ENCODE peak calls at places on chromosome 21, in nine cellular contexts. J, K, S, Z, B, X, D, V and M are unnamed samples.
A peak's percentile ranks its signal among the peaks of the same experiment; 100 is the strongest.

GRCh38 chr21:27769763-27770162 is 802.9 kb upstream of the ADAMTS5 start:
- DNase-seq in J (no peak), K (no peak), S (no peak), Z (peak; percentile 43), B (no peak), X (no peak), D (no peak), V (no peak), M (no peak)

GRCh38 chr21:36553406-36553805 is 73.5 kb upstream of the CLDN14 start:
- DNase-seq in J (peak; percentile 35), K (no peak), S (no peak), Z (no peak), B (no peak), X (no peak), D (no peak), V (peak; percentile 53), M (no peak)

GRCh38 chr21:22657786-22658185 is 1659.6 kb downstream of the NCAM2 start:
- DNase-seq in J (no peak), K (no peak), S (no peak), Z (no peak), B (no peak), X (no peak), D (no peak), V (no peak), M (no peak)

GRCh38 chr21:14259669-14260458 is 43.9 kb downstream of the RBM11 start:
- DNase-seq in J (no peak), K (no peak), S (no peak), Z (peak; percentile 68), B (peak; percentile 28), X (no peak), D (no peak), V (no peak), M (no peak)

GRCh38 chr21:28521932-28522826 is 470.5 kb downstream of the LTN1 start:
- DNase-seq in J (no peak), K (no peak), S (peak; percentile 30), Z (peak; percentile 60), B (peak; percentile 33), X (no peak), D (peak; percentile 22), V (no peak), M (peak; percentile 67)

GRCh38 chr21:22885079-22885478 is 1886.9 kb downstream of the NCAM2 start:
- DNase-seq in J (no peak), K (no peak), S (no peak), Z (no peak), B (no peak), X (no peak), D (no peak), V (no peak), M (no peak)

GRCh38 chr21:35528109-35529042 is 479.3 kb upstream of the RUNX1 start:
- DNase-seq in J (no peak), K (peak; percentile 47), S (no peak), Z (peak; percentile 32), B (no peak), X (peak; percentile 41), D (no peak), V (no peak), M (no peak)

GRCh38 chr21:35226960-35227741 is 178.0 kb upstream of the RUNX1 start:
- DNase-seq in J (no peak), K (peak; percentile 66), S (no peak), Z (no peak), B (no peak), X (no peak), D (no peak), V (no peak), M (no peak)

GRCh38 chr21:37467082-37467481 is 100.5 kb downstream of the DYRK1A start:
- DNase-seq in J (no peak), K (no peak), S (no peak), Z (no peak), B (no peak), X (no peak), D (no peak), V (no peak), M (no peak)

GRCh38 chr21:17818158-17819113 is 720 bp downstream of the C21orf91 start:
- DNase-seq in J (peak; percentile 81), K (peak; percentile 58), S (peak; percentile 46), Z (peak; percentile 38), B (peak; percentile 40), X (peak; percentile 45), D (peak; percentile 50), V (peak; percentile 74), M (peak; percentile 42)

GRCh38 chr21:36841866-36842265 is 124.6 kb downstream of the HLCS start:
- DNase-seq in J (no peak), K (no peak), S (no peak), Z (no peak), B (peak; percentile 28), X (no peak), D (no peak), V (no peak), M (no peak)

GRCh38 chr21:16455526-16455925 is 725.7 kb downstream of the USP25 start:
- DNase-seq in J (no peak), K (no peak), S (no peak), Z (no peak), B (peak; percentile 57), X (no peak), D (no peak), V (no peak), M (no peak)

GRCh38 chr21:16457498-16457897 is 727.7 kb downstream of the USP25 start:
- DNase-seq in J (no peak), K (no peak), S (no peak), Z (no peak), B (no peak), X (no peak), D (no peak), V (no peak), M (no peak)

GRCh38 chr21:16455978-16456377 is 726.2 kb downstream of the USP25 start:
- DNase-seq in J (no peak), K (no peak), S (no peak), Z (no peak), B (peak; percentile 88), X (no peak), D (no peak), V (no peak), M (no peak)

GRCh38 chr21:16454371-16454770 is 724.6 kb downstream of the USP25 start:
- DNase-seq in J (no peak), K (no peak), S (no peak), Z (peak; percentile 51), B (peak; percentile 16), X (no peak), D (no peak), V (no peak), M (no peak)
- TF ChIP-seq CTCF in J (no peak), K (no peak), S (peak; percentile 49), Z (peak; percentile 51), B (peak; percentile 11), X (peak; percentile 53), D (no peak), V (peak; percentile 47), M (peak; percentile 55)

GRCh38 chr21:41410767-41411448 is 15.1 kb upstream of the MX1 start:
- DNase-seq in J (no peak), K (no peak), S (no peak), Z (no peak), B (no peak), X (peak; percentile 49), D (no peak), V (no peak), M (no peak)

GRCh38 chr21:41410361-41410760 is 15.7 kb upstream of the MX1 start:
- DNase-seq in J (no peak), K (no peak), S (no peak), Z (no peak), B (peak; percentile 6), X (no peak), D (no peak), V (no peak), M (no peak)

GRCh38 chr21:41407541-41408460 is 18.2 kb upstream of the MX1 start:
- DNase-seq in J (no peak), K (no peak), S (peak; percentile 9), Z (no peak), B (no peak), X (no peak), D (no peak), V (no peak), M (no peak)

GRCh38 chr21:41406340-41406739 is 19.7 kb upstream of the MX1 start:
- DNase-seq in J (no peak), K (no peak), S (peak; percentile 3), Z (peak; percentile 13), B (no peak), X (no peak), D (no peak), V (no peak), M (no peak)

GRCh38 chr21:41411449-41412089 is 14.5 kb upstream of the MX1 start:
- DNase-seq in J (peak; percentile 60), K (no peak), S (no peak), Z (peak; percentile 25), B (no peak), X (peak; percentile 56), D (no peak), V (no peak), M (no peak)
- TF ChIP-seq CTCF in J (peak; percentile 38), K (peak; percentile 20), S (peak; percentile 57), Z (peak; percentile 16), B (no peak), X (peak; percentile 19), D (no peak), V (peak; percentile 45), M (no peak)

GRCh38 chr21:39096754-39097153 is 86.5 kb downstream of the PSMG1 start:
- DNase-seq in J (peak; percentile 73), K (no peak), S (peak; percentile 66), Z (no peak), B (no peak), X (no peak), D (no peak), V (no peak), M (no peak)

GRCh38 chr21:39094087-39094785 is 89.0 kb downstream of the PSMG1 start:
- DNase-seq in J (no peak), K (no peak), S (no peak), Z (no peak), B (no peak), X (no peak), D (no peak), V (no peak), M (no peak)

GRCh38 chr21:39094847-39095525 is 88.3 kb downstream of the PSMG1 start:
- DNase-seq in J (no peak), K (no peak), S (no peak), Z (peak; percentile 97), B (peak; percentile 95), X (no peak), D (no peak), V (no peak), M (no peak)

GRCh38 chr21:39097335-39097861 is 85.9 kb downstream of the PSMG1 start:
- DNase-seq in J (no peak), K (no peak), S (no peak), Z (no peak), B (no peak), X (peak; percentile 58), D (no peak), V (no peak), M (no peak)

DNA sequence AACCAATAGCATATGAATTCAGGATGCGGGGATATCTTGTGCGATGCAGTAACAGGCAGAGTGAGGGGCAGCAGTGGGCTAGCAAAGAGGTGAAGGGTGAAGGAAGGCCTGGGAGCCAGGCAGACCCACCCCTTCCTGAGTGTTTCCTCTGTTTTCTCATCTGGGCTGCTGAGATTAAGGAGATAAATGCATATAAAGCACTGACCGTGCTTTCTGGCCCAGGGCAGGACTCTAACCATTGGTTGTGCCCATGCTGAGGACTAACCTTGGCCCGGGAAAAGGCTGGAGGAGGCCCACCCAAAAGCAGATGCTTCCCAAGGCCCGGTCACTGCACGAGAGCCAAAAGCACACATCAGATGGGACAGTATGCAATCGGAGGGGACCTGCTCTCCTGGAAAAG is 87.6 kb downstream of the PSMG1 start:
- DNase-seq in J (no peak), K (no peak), S (no peak), Z (no peak), B (no peak), X (no peak), D (no peak), V (no peak), M (no peak)
- TF ChIP-seq CTCF in J (no peak), K (no peak), S (no peak), Z (no peak), B (no peak), X (no peak), D (no peak), V (no peak), M (no peak)

GRCh38 chr21:43825936-43826622 is 36.7 kb downstream of the RRP1 start:
- DNase-seq in J (no peak), K (no peak), S (peak; percentile 68), Z (no peak), B (peak; percentile 7), X (no peak), D (no peak), V (no peak), M (no peak)
- TF ChIP-seq CTCF in J (peak; percentile 31), K (no peak), S (peak; percentile 39), Z (peak; percentile 26), B (peak; percentile 7), X (peak; percentile 15), D (no peak), V (peak; percentile 53), M (no peak)